ENCODE peak calls at places on chromosome 21, in six cellular contexts. H is DMS153; N is lung; O is activated naive CD8-positive, alpha-beta T cell treated with anti-CD3 and anti-CD28 coated beads for 36 hours; V is central memory CD8-positive, alpha-beta T cell; Q is NCI-H2107. X is an unnamed sample.

GRCh38 chr21:34221331-34222030 is 142.3 kb upstream of the KCNE2 start:
- DNase-seq in N (no peak), H (no peak), Q (no peak), V (no peak), O (no peak), X (no peak)

GRCh38 chr21:41752231-41752681 is 14.6 kb downstream of the RIPK4 start:
- DNase-seq in N (no peak), Q (no peak), H (no peak), O (no peak), V (no peak), X (peak)

GRCh38 chr21:28798798-28799197 is 193.9 kb downstream of the LTN1 start:
- DNase-seq in V (no peak), N (no peak), H (no peak), O (no peak), Q (no peak), X (peak)

GRCh38 chr21:17763286-17764037 is 55.7 kb downstream of the C21orf91 start:
- DNase-seq in O (no peak), Q (no peak), N (no peak), H (no peak), V (no peak), X (peak)

GRCh38 chr21:26587621-26588260 is 14.7 kb upstream of the CYYR1 start:
- DNase-seq in O (no peak), H (no peak), V (no peak), Q (no peak), N (no peak), X (peak)

GRCh38 chr21:39251326-39251725 is 62.1 kb downstream of the BRWD1 start:
- DNase-seq in H (no peak), Q (no peak), O (no peak), N (no peak), V (no peak), X (no peak)

GRCh38 chr21:28521932-28522826 is 470.5 kb downstream of the LTN1 start:
- DNase-seq in V (no peak), O (no peak), H (no peak), N (no peak), Q (no peak), X (peak)

GRCh38 chr21:35603471-35603870 is 456.9 kb downstream of the SETD4 start:
- DNase-seq in V (no peak), N (no peak), Q (peak), H (peak), O (no peak), X (no peak)

GRCh38 chr21:22062472-22063139 is 1064.4 kb downstream of the NCAM2 start:
- DNase-seq in V (no peak), H (no peak), N (no peak), Q (no peak), O (no peak), X (no peak)

GRCh38 chr21:42094811-42095210 is 23.7 kb downstream of the UMODL1 start:
- DNase-seq in O (no peak), Q (no peak), H (no peak), N (no peak), V (no peak), X (no peak)

GRCh38 chr21:35225573-35225972 is 176.5 kb upstream of the RUNX1 start:
- DNase-seq in Q (no peak), V (no peak), N (no peak), O (no peak), H (no peak), X (no peak)

GRCh38 chr21:45948576-45949141 is 32.9 kb upstream of the COL6A1 start:
- DNase-seq in Q (no peak), N (no peak), O (no peak), H (peak), V (no peak), X (no peak)

GRCh38 chr21:45973475-45974072 is 8.0 kb upstream of the COL6A1 start:
- DNase-seq in H (peak), O (peak), V (peak), Q (no peak), N (peak), X (peak)

GRCh38 chr21:17387030-17387617 is 125.7 kb upstream of the CXADR start:
- DNase-seq in O (peak), Q (peak), N (peak), H (peak), V (no peak), X (peak)

GRCh38 chr21:29008373-29008772 is 10.8 kb downstream of the RWDD2B start:
- DNase-seq in V (no peak), Q (no peak), O (no peak), N (no peak), H (no peak), X (no peak)

GRCh38 chr21:41777934-41778815 is 11.3 kb upstream of the RIPK4 start:
- DNase-seq in H (peak), Q (peak), V (no peak), O (peak), N (peak), X (peak)

GRCh38 chr21:45877821-45878469 is 103.6 kb upstream of the COL6A1 start:
- DNase-seq in Q (no peak), V (no peak), O (no peak), N (no peak), H (no peak), X (peak)

GRCh38 chr21:30733026-30733425 is 14.0 kb downstream of the KRTAP21-2 start:
- DNase-seq in O (no peak), V (no peak), N (no peak), H (no peak), Q (no peak), X (peak)

GRCh38 chr21:30831194-30831765 is 1.7 kb upstream of the KRTAP7-1 start:
- DNase-seq in O (peak), Q (no peak), N (no peak), H (no peak), V (no peak), X (peak)

GRCh38 chr21:28538987-28539622 is 453.6 kb downstream of the LTN1 start:
- DNase-seq in O (no peak), V (no peak), Q (no peak), H (no peak), N (no peak), X (peak)

GRCh38 chr21:36261459-36261858 is 58.5 kb upstream of the MORC3 start:
- DNase-seq in Q (no peak), N (no peak), V (no peak), H (no peak), O (no peak), X (no peak)

GRCh38 chr21:41677671-41678015 is 89.2 kb downstream of the RIPK4 start:
- DNase-seq in Q (no peak), O (no peak), N (no peak), V (no peak), H (peak), X (peak)

GRCh38 chr21:45082715-45083114 is 8.3 kb downstream of the ADARB1 start:
- DNase-seq in H (no peak), V (no peak), N (no peak), Q (no peak), O (no peak), X (no peak)

GRCh38 chr21:35483267-35483666 is 434.2 kb upstream of the RUNX1 start:
- DNase-seq in O (no peak), V (no peak), Q (no peak), N (no peak), H (no peak), X (no peak)

GRCh38 chr21:45051580-45052434 is 22.6 kb upstream of the ADARB1 start:
- DNase-seq in Q (no peak), O (no peak), H (no peak), V (no peak), N (no peak), X (no peak)

GRCh38 chr21:26961704-26962103 is 5.2 kb downstream of the ADAMTS5 start:
- DNase-seq in Q (no peak), V (no peak), N (no peak), O (no peak), H (no peak), X (peak)

GRCh38 chr21:45997205-45997494 is 15.6 kb downstream of the COL6A1 start:
- DNase-seq in O (no peak), Q (no peak), H (no peak), N (no peak), V (no peak), X (no peak)

GRCh38 chr21:45979141-45979631 is 2.4 kb upstream of the COL6A1 start:
- DNase-seq in O (peak), V (no peak), N (no peak), Q (no peak), H (no peak), X (no peak)

GRCh38 chr21:33761104-33762036 is 119.1 kb downstream of the ITSN1 start:
- DNase-seq in H (peak), V (no peak), O (no peak), Q (no peak), N (no peak), X (peak)

GRCh38 chr21:26776320-26777021 is 68.7 kb downstream of the ADAMTS1 start:
- DNase-seq in O (no peak), H (no peak), Q (no peak), V (no peak), N (no peak), X (peak)

GRCh38 chr21:46357335-46357604 is 33.3 kb downstream of the PCNT start:
- DNase-seq in V (no peak), H (no peak), O (no peak), Q (no peak), N (no peak), X (no peak)

GRCh38 chr21:16667395-16667794 is 845.4 kb upstream of the CXADR start:
- DNase-seq in V (no peak), O (no peak), Q (no peak), H (no peak), N (no peak), X (no peak)